ENCODE peak calls at places on chromosomes 16 and 17, in ten cellular contexts. F, Y, T, B, J, Q, O, I, Z and U are unnamed samples.

GRCh38 chr17:69286257-69286656 is 40.7 kb downstream of the ABCA5 start:
- DNase-seq in O (no peak), T (no peak), B (no peak), Q (no peak), F (no peak), Y (no peak), J (no peak), Z (no peak), I (no peak), U (no peak)

GRCh38 chr16:87342504-87342903 is 25.3 kb upstream of the C16orf95 start:
- DNase-seq in F (no peak), B (no peak), Z (no peak), T (no peak), O (no peak), Q (no peak), I (no peak), J (no peak), Y (no peak), U (no peak)

GRCh38 chr16:22948603-22949368 is 134.8 kb downstream of the HS3ST2 start:
- DNase-seq in Q (peak), J (peak), T (no peak), B (peak), Y (peak), O (peak), I (peak), F (peak), Z (peak), U (no peak)

GRCh38 chr16:68915561-68915960 is 72.2 kb downstream of the TANGO6 start:
- DNase-seq in F (no peak), Q (no peak), B (no peak), Y (no peak), O (no peak), J (no peak), I (no peak), Z (no peak), T (no peak), U (no peak)

GRCh38 chr16:84462296-84463210 is 41.9 kb downstream of the MEAK7 start:
- DNase-seq in T (no peak), B (no peak), Y (no peak), F (no peak), J (peak), O (no peak), Q (no peak), Z (no peak), I (peak), U (no peak)

GRCh38 chr17:81053043-81053970 is 18.4 kb downstream of the BAIAP2 start:
- DNase-seq in Q (peak), B (no peak), O (no peak), Y (no peak), T (no peak), F (no peak), Z (no peak), I (no peak), J (no peak), U (no peak)

GRCh38 chr16:77660311-77660710 is 62.0 kb upstream of the NUDT7 start:
- DNase-seq in J (no peak), O (peak), I (peak), F (peak), B (no peak), T (no peak), Y (peak), Z (no peak), Q (peak), U (peak)

GRCh38 chr17:81431545-81432482 is 36.6 kb downstream of the BAHCC1 start:
- DNase-seq in Y (no peak), Q (no peak), O (no peak), B (no peak), F (no peak), J (no peak), T (no peak), Z (no peak), I (no peak), U (no peak)

GRCh38 chr17:30831663-30832437 is at the start of gene ATAD5:
- DNase-seq in Q (peak), J (peak), Z (peak), T (peak), O (peak), I (peak), Y (peak), B (peak), F (peak), U (peak)

GRCh38 chr17:1365445-1366039 is 34.5 kb downstream of the YWHAE start:
- DNase-seq in J (peak), Y (peak), T (peak), F (peak), B (peak), Z (peak), Q (peak), O (peak), I (peak), U (peak)